ENCODE peak calls at places on chromosomes 6 and 20, in nine cellular contexts. E is heart right ventricle; A is psoas muscle; G is AG20443; T is lung microvascular endothelial cell; H is fibroblast of pulmonary artery; X is GM03348; S is retinal pigment epithelial cell; U is stimulated activated naive CD8-positive, alpha-beta T cell treated with anti-CD3 and anti-CD28 coated beads, Interleukin-15, amount 100 ng/mL, for 72 hours. J is an unnamed sample.
A peak's percentile ranks its signal among the peaks of the same experiment; 100 is the strongest.

GRCh38 chr6:15077006-15077405 is 168.9 kb upstream of the JARID2 start:
- DNase-seq in E (no peak), A (no peak), G (no peak), T (no peak), H (no peak), X (no peak), S (no peak), U (no peak), J (no peak)

GRCh38 chr6:133973109-133973971 is 20.3 kb downstream of the TBPL1 start:
- DNase-seq in E (no peak), A (no peak), G (peak; percentile 42), T (peak; percentile 84), H (peak; percentile 78), X (peak; percentile 64), S (no peak), U (no peak), J (no peak)

GRCh38 chr6:154613137-154613676 is 102.7 kb upstream of the CNKSR3 start:
- DNase-seq in E (no peak), A (no peak), G (peak; percentile 72), T (peak; percentile 50), H (peak; percentile 67), X (peak; percentile 42), S (peak; percentile 95), U (no peak), J (peak; percentile 52)

GRCh38 chr6:110491644-110492317 is 15.4 kb upstream of the SLC22A16 start:
- DNase-seq in E (no peak), A (no peak), G (no peak), T (no peak), H (peak; percentile 70), X (peak; percentile 23), S (peak; percentile 30), U (no peak), J (no peak)

GRCh38 chr20:38842558-38842981 is 37.1 kb downstream of the PPP1R16B start:
- DNase-seq in E (no peak), A (no peak), G (no peak), T (no peak), H (no peak), X (no peak), S (no peak), U (no peak), J (no peak)

GRCh38 chr20:40497781-40498691 is 191.0 kb downstream of the MAFB start:
- DNase-seq in E (peak; percentile 27), A (peak; percentile 73), G (no peak), T (no peak), H (peak; percentile 56), X (peak; percentile 20), S (no peak), U (no peak), J (no peak)

GRCh38 chr20:49724637-49725606 is 11.2 kb upstream of the B4GALT5 start:
- DNase-seq in E (peak; percentile 35), A (peak; percentile 69), G (peak; percentile 34), T (peak; percentile 98), H (peak; percentile 80), X (peak; percentile 40), S (peak; percentile 64), U (no peak), J (peak; percentile 76)

GRCh38 chr6:109867009-109867969 is 110.8 kb upstream of the GPR6 start:
- DNase-seq in E (peak; percentile 13), A (no peak), G (peak; percentile 23), T (no peak), H (peak; percentile 33), X (no peak), S (no peak), U (no peak), J (no peak)

GRCh38 chr6:51108563-51109234 is 290.0 kb downstream of the TFAP2B start:
- DNase-seq in E (no peak), A (no peak), G (no peak), T (no peak), H (no peak), X (peak; percentile 12), S (no peak), U (no peak), J (no peak)

GRCh38 chr6:150451767-150452641 is 83.2 kb downstream of the IYD start:
- DNase-seq in E (no peak), A (no peak), G (no peak), T (no peak), H (no peak), X (no peak), S (no peak), U (no peak), J (no peak)

GRCh38 chr6:85569323-85569722 is 24.3 kb downstream of the SNX14 start:
- DNase-seq in E (no peak), A (no peak), G (peak; percentile 26), T (peak; percentile 12), H (peak; percentile 47), X (peak; percentile 25), S (no peak), U (no peak), J (no peak)